ENCODE peak calls at places on chromosomes 3 and 15, in eight cellular contexts. One of them, this sample, is unnamed.

GRCh38 chr15:31040611-31041010 is 49.2 kb upstream of the MTMR10 start:
- DNase-seq in MCF 10A: no peak
- DNase-seq in HS-5: no peak
- DNase-seq in activated gamma-delta T cell treated with Interleukin-2 at 50 U/mL for 16 hours: no peak
- DNase-seq in Kasumi-1: no peak
- DNase-seq in central memory CD4-positive, alpha-beta T cell: no peak
- DNase-seq in B cell: no peak
- DNase-seq in T-helper 2 cell: no peak
- DNase-seq in this sample: no peak

GRCh38 chr15:40464595-40465185 is 6.1 kb upstream of the CHST14 start:
- DNase-seq in central memory CD4-positive, alpha-beta T cell: no peak
- DNase-seq in MCF 10A: no peak
- DNase-seq in activated gamma-delta T cell treated with Interleukin-2 at 50 U/mL for 16 hours: no peak
- DNase-seq in B cell: no peak
- DNase-seq in HS-5: no peak
- DNase-seq in T-helper 2 cell: no peak
- DNase-seq in Kasumi-1: no peak
- DNase-seq in this sample: no peak

GRCh38 chr3:130380398-130380797 is 34.9 kb downstream of the COL6A5 start:
- DNase-seq in MCF 10A: no peak
- DNase-seq in HS-5: no peak
- DNase-seq in central memory CD4-positive, alpha-beta T cell: no peak
- DNase-seq in B cell: no peak
- DNase-seq in Kasumi-1: no peak
- DNase-seq in activated gamma-delta T cell treated with Interleukin-2 at 50 U/mL for 16 hours: no peak
- DNase-seq in T-helper 2 cell: no peak
- DNase-seq in this sample: no peak

GRCh38 chr3:42123012-42123581 is 31.9 kb downstream of the TRAK1 start:
- DNase-seq in HS-5: no peak
- DNase-seq in activated gamma-delta T cell treated with Interleukin-2 at 50 U/mL for 16 hours: no peak
- DNase-seq in central memory CD4-positive, alpha-beta T cell: no peak
- DNase-seq in T-helper 2 cell: no peak
- DNase-seq in MCF 10A: peak; percentile 56
- DNase-seq in Kasumi-1: no peak
- DNase-seq in B cell: no peak
- DNase-seq in this sample: no peak

GRCh38 chr3:100709840-100710235 is 544 bp downstream of the TFG start:
- DNase-seq in central memory CD4-positive, alpha-beta T cell: no peak
- DNase-seq in HS-5: no peak
- DNase-seq in T-helper 2 cell: no peak
- DNase-seq in MCF 10A: peak; percentile 43
- DNase-seq in activated gamma-delta T cell treated with Interleukin-2 at 50 U/mL for 16 hours: peak; percentile 25
- DNase-seq in B cell: no peak
- DNase-seq in Kasumi-1: peak; percentile 36
- DNase-seq in this sample: no peak

GRCh38 chr15:33454346-33454745 is 143.6 kb downstream of the RYR3 start:
- DNase-seq in MCF 10A: no peak
- DNase-seq in HS-5: no peak
- DNase-seq in central memory CD4-positive, alpha-beta T cell: no peak
- DNase-seq in activated gamma-delta T cell treated with Interleukin-2 at 50 U/mL for 16 hours: no peak
- DNase-seq in Kasumi-1: no peak
- DNase-seq in T-helper 2 cell: no peak
- DNase-seq in B cell: no peak
- DNase-seq in this sample: no peak

GRCh38 chr15:31216210-31216911 is 110.3 kb upstream of the KLF13 start:
- DNase-seq in HS-5: peak; percentile 34
- DNase-seq in central memory CD4-positive, alpha-beta T cell: no peak
- DNase-seq in B cell: peak; percentile 58
- DNase-seq in MCF 10A: peak; percentile 98
- DNase-seq in activated gamma-delta T cell treated with Interleukin-2 at 50 U/mL for 16 hours: peak; percentile 51
- DNase-seq in Kasumi-1: peak; percentile 38
- DNase-seq in T-helper 2 cell: no peak
- DNase-seq in this sample: peak; percentile 68

GRCh38 chr15:69610264-69610663 is 157.6 kb downstream of the RPLP1 start:
- DNase-seq in MCF 10A: no peak
- DNase-seq in HS-5: no peak
- DNase-seq in Kasumi-1: no peak
- DNase-seq in activated gamma-delta T cell treated with Interleukin-2 at 50 U/mL for 16 hours: no peak
- DNase-seq in central memory CD4-positive, alpha-beta T cell: no peak
- DNase-seq in T-helper 2 cell: no peak
- DNase-seq in B cell: no peak
- DNase-seq in this sample: no peak

GRCh38 chr3:128572644-128573105 is 77.9 kb downstream of the RPN1 start:
- DNase-seq in T-helper 2 cell: peak; percentile 6
- DNase-seq in HS-5: no peak
- DNase-seq in MCF 10A: peak; percentile 33
- DNase-seq in central memory CD4-positive, alpha-beta T cell: peak; percentile 9
- DNase-seq in activated gamma-delta T cell treated with Interleukin-2 at 50 U/mL for 16 hours: no peak
- DNase-seq in Kasumi-1: peak; percentile 15
- DNase-seq in B cell: peak; percentile 30
- DNase-seq in this sample: peak; percentile 92

GRCh38 chr15:76936671-76937070 is 5.1 kb downstream of the RCN2 start:
- DNase-seq in activated gamma-delta T cell treated with Interleukin-2 at 50 U/mL for 16 hours: no peak
- DNase-seq in HS-5: no peak
- DNase-seq in B cell: no peak
- DNase-seq in T-helper 2 cell: no peak
- DNase-seq in MCF 10A: peak; percentile 35
- DNase-seq in Kasumi-1: no peak
- DNase-seq in central memory CD4-positive, alpha-beta T cell: no peak
- DNase-seq in this sample: no peak

GRCh38 chr3:77475545-77475944 is 435.6 kb downstream of the ROBO2 start:
- DNase-seq in HS-5: no peak
- DNase-seq in B cell: no peak
- DNase-seq in MCF 10A: peak; percentile 1
- DNase-seq in activated gamma-delta T cell treated with Interleukin-2 at 50 U/mL for 16 hours: no peak
- DNase-seq in T-helper 2 cell: no peak
- DNase-seq in central memory CD4-positive, alpha-beta T cell: no peak
- DNase-seq in Kasumi-1: no peak
- DNase-seq in this sample: no peak

GRCh38 chr3:33437556-33438283 is 2.5 kb downstream of the UBP1 start:
- DNase-seq in HS-5: no peak
- DNase-seq in central memory CD4-positive, alpha-beta T cell: no peak
- DNase-seq in MCF 10A: peak; percentile 54
- DNase-seq in T-helper 2 cell: no peak
- DNase-seq in Kasumi-1: no peak
- DNase-seq in B cell: no peak
- DNase-seq in activated gamma-delta T cell treated with Interleukin-2 at 50 U/mL for 16 hours: no peak
- DNase-seq in this sample: no peak

GRCh38 chr3:15300318-15301078 is 31.9 kb downstream of the SH3BP5 start:
- DNase-seq in B cell: no peak
- DNase-seq in HS-5: no peak
- DNase-seq in activated gamma-delta T cell treated with Interleukin-2 at 50 U/mL for 16 hours: no peak
- DNase-seq in MCF 10A: peak; percentile 88
- DNase-seq in Kasumi-1: no peak
- DNase-seq in central memory CD4-positive, alpha-beta T cell: no peak
- DNase-seq in T-helper 2 cell: no peak
- DNase-seq in this sample: no peak

GRCh38 chr3:58099850-58100249 is 91.6 kb downstream of the FLNB start:
- DNase-seq in HS-5: no peak
- DNase-seq in MCF 10A: no peak
- DNase-seq in activated gamma-delta T cell treated with Interleukin-2 at 50 U/mL for 16 hours: no peak
- DNase-seq in central memory CD4-positive, alpha-beta T cell: no peak
- DNase-seq in Kasumi-1: no peak
- DNase-seq in B cell: no peak
- DNase-seq in T-helper 2 cell: no peak
- DNase-seq in this sample: no peak

GRCh38 chr15:66931768-66932633 is 133.4 kb upstream of the SMAD3 start:
- DNase-seq in T-helper 2 cell: no peak
- DNase-seq in central memory CD4-positive, alpha-beta T cell: no peak
- DNase-seq in HS-5: peak; percentile 26
- DNase-seq in activated gamma-delta T cell treated with Interleukin-2 at 50 U/mL for 16 hours: no peak
- DNase-seq in MCF 10A: peak; percentile 75
- DNase-seq in Kasumi-1: no peak
- DNase-seq in B cell: no peak
- DNase-seq in this sample: no peak

GRCh38 chr3:69930564-69930963 is 69.0 kb upstream of the SAMMSON start:
- DNase-seq in activated gamma-delta T cell treated with Interleukin-2 at 50 U/mL for 16 hours: no peak
- DNase-seq in Kasumi-1: no peak
- DNase-seq in T-helper 2 cell: no peak
- DNase-seq in central memory CD4-positive, alpha-beta T cell: no peak
- DNase-seq in HS-5: no peak
- DNase-seq in MCF 10A: no peak
- DNase-seq in B cell: no peak
- DNase-seq in this sample: no peak

GRCh38 chr15:68279779-68280745 is 2.5 kb downstream of the FEM1B start:
- DNase-seq in Kasumi-1: no peak
- DNase-seq in central memory CD4-positive, alpha-beta T cell: no peak
- DNase-seq in B cell: no peak
- DNase-seq in T-helper 2 cell: no peak
- DNase-seq in MCF 10A: peak; percentile 42
- DNase-seq in HS-5: no peak
- DNase-seq in activated gamma-delta T cell treated with Interleukin-2 at 50 U/mL for 16 hours: no peak
- DNase-seq in this sample: no peak

GRCh38 chr3:66456711-66457173 is 44.1 kb downstream of the LRIG1 start:
- DNase-seq in Kasumi-1: no peak
- DNase-seq in activated gamma-delta T cell treated with Interleukin-2 at 50 U/mL for 16 hours: no peak
- DNase-seq in MCF 10A: no peak
- DNase-seq in T-helper 2 cell: no peak
- DNase-seq in HS-5: no peak
- DNase-seq in B cell: no peak
- DNase-seq in central memory CD4-positive, alpha-beta T cell: no peak
- DNase-seq in this sample: no peak

GRCh38 chr3:180199396-180199795 is 162.7 kb upstream of the PEX5L start:
- DNase-seq in MCF 10A: no peak
- DNase-seq in Kasumi-1: no peak
- DNase-seq in central memory CD4-positive, alpha-beta T cell: no peak
- DNase-seq in HS-5: no peak
- DNase-seq in T-helper 2 cell: no peak
- DNase-seq in activated gamma-delta T cell treated with Interleukin-2 at 50 U/mL for 16 hours: no peak
- DNase-seq in B cell: no peak
- DNase-seq in this sample: no peak

GRCh38 chr3:179451335-179452165 is at the start of gene GNB4:
- DNase-seq in MCF 10A: peak; percentile 82
- DNase-seq in B cell: peak; percentile 66
- DNase-seq in HS-5: peak; percentile 56
- DNase-seq in central memory CD4-positive, alpha-beta T cell: peak; percentile 24
- DNase-seq in activated gamma-delta T cell treated with Interleukin-2 at 50 U/mL for 16 hours: peak; percentile 4
- DNase-seq in Kasumi-1: peak; percentile 91
- DNase-seq in T-helper 2 cell: no peak
- DNase-seq in this sample: no peak

GRCh38 chr3:49720383-49721164 is 1.1 kb upstream of the AMIGO3 start:
- DNase-seq in activated gamma-delta T cell treated with Interleukin-2 at 50 U/mL for 16 hours: no peak
- DNase-seq in B cell: no peak
- DNase-seq in central memory CD4-positive, alpha-beta T cell: no peak
- DNase-seq in Kasumi-1: no peak
- DNase-seq in MCF 10A: no peak
- DNase-seq in HS-5: no peak
- DNase-seq in T-helper 2 cell: no peak
- DNase-seq in this sample: no peak

GRCh38 chr3:4907647-4908046 is 71.6 kb upstream of the BHLHE40 start:
- DNase-seq in B cell: no peak
- DNase-seq in MCF 10A: no peak
- DNase-seq in central memory CD4-positive, alpha-beta T cell: peak; percentile 17
- DNase-seq in T-helper 2 cell: no peak
- DNase-seq in Kasumi-1: no peak
- DNase-seq in HS-5: no peak
- DNase-seq in activated gamma-delta T cell treated with Interleukin-2 at 50 U/mL for 16 hours: no peak
- DNase-seq in this sample: peak; percentile 42

GRCh38 chr3:117407317-117407716 is 697.7 kb downstream of the TUSC7 start:
- DNase-seq in activated gamma-delta T cell treated with Interleukin-2 at 50 U/mL for 16 hours: no peak
- DNase-seq in T-helper 2 cell: no peak
- DNase-seq in Kasumi-1: peak; percentile 67
- DNase-seq in HS-5: no peak
- DNase-seq in MCF 10A: peak; percentile 35
- DNase-seq in central memory CD4-positive, alpha-beta T cell: no peak
- DNase-seq in B cell: no peak
- DNase-seq in this sample: peak; percentile 0

GRCh38 chr3:5875056-5875455 is 687.5 kb downstream of the EDEM1 start:
- DNase-seq in B cell: no peak
- DNase-seq in MCF 10A: no peak
- DNase-seq in central memory CD4-positive, alpha-beta T cell: no peak
- DNase-seq in Kasumi-1: no peak
- DNase-seq in activated gamma-delta T cell treated with Interleukin-2 at 50 U/mL for 16 hours: no peak
- DNase-seq in HS-5: no peak
- DNase-seq in T-helper 2 cell: no peak
- DNase-seq in this sample: no peak

GRCh38 chr3:130688015-130688414 is 58.6 kb downstream of the PIK3R4 start:
- DNase-seq in Kasumi-1: no peak
- DNase-seq in B cell: no peak
- DNase-seq in central memory CD4-positive, alpha-beta T cell: no peak
- DNase-seq in MCF 10A: no peak
- DNase-seq in activated gamma-delta T cell treated with Interleukin-2 at 50 U/mL for 16 hours: no peak
- DNase-seq in T-helper 2 cell: no peak
- DNase-seq in HS-5: no peak
- DNase-seq in this sample: no peak

GRCh38 chr3:69324362-69325025 is 61.4 kb downstream of the FRMD4B start:
- DNase-seq in activated gamma-delta T cell treated with Interleukin-2 at 50 U/mL for 16 hours: no peak
- DNase-seq in T-helper 2 cell: no peak
- DNase-seq in Kasumi-1: peak; percentile 72
- DNase-seq in HS-5: no peak
- DNase-seq in B cell: no peak
- DNase-seq in MCF 10A: peak; percentile 51
- DNase-seq in central memory CD4-positive, alpha-beta T cell: no peak
- DNase-seq in this sample: peak; percentile 46

GRCh38 chr3:117036259-117036799 is 326.8 kb downstream of the TUSC7 start:
- DNase-seq in central memory CD4-positive, alpha-beta T cell: no peak
- DNase-seq in Kasumi-1: peak; percentile 97
- DNase-seq in activated gamma-delta T cell treated with Interleukin-2 at 50 U/mL for 16 hours: no peak
- DNase-seq in HS-5: peak; percentile 77
- DNase-seq in B cell: no peak
- DNase-seq in MCF 10A: peak; percentile 39
- DNase-seq in T-helper 2 cell: no peak
- DNase-seq in this sample: no peak

GRCh38 chr3:13483988-13484695 is 4.0 kb downstream of the HDAC11 start:
- DNase-seq in activated gamma-delta T cell treated with Interleukin-2 at 50 U/mL for 16 hours: no peak
- DNase-seq in HS-5: no peak
- DNase-seq in MCF 10A: no peak
- DNase-seq in central memory CD4-positive, alpha-beta T cell: no peak
- DNase-seq in T-helper 2 cell: no peak
- DNase-seq in B cell: no peak
- DNase-seq in Kasumi-1: no peak
- DNase-seq in this sample: no peak

GRCh38 chr3:125231895-125232294 is 19.3 kb upstream of the SLC12A8 start:
- DNase-seq in T-helper 2 cell: no peak
- DNase-seq in MCF 10A: peak; percentile 24
- DNase-seq in B cell: no peak
- DNase-seq in HS-5: peak; percentile 69
- DNase-seq in activated gamma-delta T cell treated with Interleukin-2 at 50 U/mL for 16 hours: no peak
- DNase-seq in central memory CD4-positive, alpha-beta T cell: no peak
- DNase-seq in Kasumi-1: no peak
- DNase-seq in this sample: no peak

GRCh38 chr3:66497288-66497972 is 3.4 kb downstream of the LRIG1 start:
- DNase-seq in activated gamma-delta T cell treated with Interleukin-2 at 50 U/mL for 16 hours: no peak
- DNase-seq in central memory CD4-positive, alpha-beta T cell: peak; percentile 58
- DNase-seq in MCF 10A: no peak
- DNase-seq in Kasumi-1: no peak
- DNase-seq in HS-5: no peak
- DNase-seq in B cell: no peak
- DNase-seq in T-helper 2 cell: no peak
- DNase-seq in this sample: peak; percentile 65

GRCh38 chr15:29612096-29612495 is 210.2 kb downstream of the TJP1 start:
- DNase-seq in MCF 10A: peak; percentile 12
- DNase-seq in Kasumi-1: no peak
- DNase-seq in T-helper 2 cell: no peak
- DNase-seq in activated gamma-delta T cell treated with Interleukin-2 at 50 U/mL for 16 hours: no peak
- DNase-seq in B cell: no peak
- DNase-seq in HS-5: peak; percentile 67
- DNase-seq in central memory CD4-positive, alpha-beta T cell: no peak
- DNase-seq in this sample: no peak

GRCh38 chr3:108477511-108478147 is 32.8 kb downstream of the MYH15 start:
- DNase-seq in Kasumi-1: peak; percentile 84
- DNase-seq in B cell: peak; percentile 63
- DNase-seq in MCF 10A: peak; percentile 77
- DNase-seq in central memory CD4-positive, alpha-beta T cell: peak; percentile 51
- DNase-seq in HS-5: no peak
- DNase-seq in activated gamma-delta T cell treated with Interleukin-2 at 50 U/mL for 16 hours: peak; percentile 46
- DNase-seq in T-helper 2 cell: peak; percentile 36
- DNase-seq in this sample: peak; percentile 55

GRCh38 chr3:14203521-14204079 is 25.0 kb downstream of the LSM3 start:
- DNase-seq in MCF 10A: peak; percentile 75
- DNase-seq in T-helper 2 cell: no peak
- DNase-seq in HS-5: peak; percentile 34
- DNase-seq in Kasumi-1: peak; percentile 86
- DNase-seq in central memory CD4-positive, alpha-beta T cell: peak; percentile 26
- DNase-seq in B cell: no peak
- DNase-seq in activated gamma-delta T cell treated with Interleukin-2 at 50 U/mL for 16 hours: peak; percentile 29
- DNase-seq in this sample: peak; percentile 67

This sample was measured in Jurkat, Clone E6-1.